ENCODE peak calls at places on chromosomes 2 and 18, in ten cellular contexts. U is NCI-H1694 treated with DMSO at 0.1 percent for 48 hours; F is HuH-7.5; E is GM10248; S is non-pigmented ciliary epithelial cell; A is germinal center; G is stimulated activated CD4-positive, alpha-beta T cell treated with anti-CD3 and anti-CD28 coated beads, Interleukin-4, amount 100 ng/mL, for 48 hours; L is EL; Q is kidney glomerular epithelial cell; P is activated CD4-positive, alpha-beta T cell treated with anti-CD3 and anti-CD28 coated beads, Interleukin-2, amount 10 ng/mL, durations not matched to agents 7 days and 5 days. I is an unnamed sample.
A peak's percentile ranks its signal among the peaks of the same experiment; 100 is the strongest.

GRCh38 chr2:29260151-29260772 is 145.0 kb downstream of the CLIP4 start:
- DNase-seq in P (no peak), L (peak; percentile 76), F (no peak), A (no peak), G (no peak), Q (peak; percentile 0), U (no peak), E (no peak), S (peak; percentile 42), I (no peak)

GRCh38 chr2:164773635-164774034 is 68.0 kb downstream of the COBLL1 start:
- DNase-seq in S (no peak), L (no peak), Q (no peak), E (no peak), P (no peak), A (no peak), G (no peak), U (no peak), F (no peak), I (no peak)

GRCh38 chr18:69484699-69485396 is 84.2 kb downstream of the DOK6 start:
- DNase-seq in F (no peak), G (no peak), U (no peak), A (no peak), L (peak; percentile 26), P (no peak), Q (no peak), E (no peak), S (peak; percentile 23), I (no peak)

GRCh38 chr18:51506811-51507210 is 309.3 kb upstream of the MEX3C start:
- DNase-seq in U (no peak), Q (no peak), E (no peak), P (no peak), S (no peak), A (no peak), L (no peak), G (no peak), F (no peak), I (no peak)

GRCh38 chr2:235599596-235600338 is 105.9 kb downstream of the AGAP1 start:
- DNase-seq in F (no peak), U (no peak), E (no peak), G (no peak), S (no peak), Q (no peak), L (no peak), A (no peak), P (no peak), I (no peak)

GRCh38 chr18:10481831-10482230 is 27.4 kb downstream of the APCDD1 start:
- DNase-seq in Q (no peak), U (no peak), G (no peak), L (no peak), P (no peak), E (no peak), A (no peak), F (no peak), S (no peak), I (no peak)

GRCh38 chr2:197777823-197778407 is 7.2 kb downstream of the BOLL start:
- DNase-seq in E (no peak), L (peak; percentile 33), F (no peak), P (peak; percentile 54), S (peak; percentile 4), A (peak; percentile 11), G (peak; percentile 12), U (peak; percentile 43), Q (peak; percentile 7), I (no peak)

GRCh38 chr2:126224766-126225165 is 431.2 kb upstream of the GYPC start:
- DNase-seq in E (no peak), F (no peak), G (no peak), L (no peak), S (no peak), P (no peak), U (no peak), Q (no peak), A (no peak), I (no peak)

GRCh38 chr18:50797147-50797546 is 22.7 kb downstream of the MRO start:
- DNase-seq in L (no peak), U (no peak), F (no peak), G (no peak), Q (no peak), P (no peak), S (no peak), E (no peak), A (no peak), I (no peak)

GRCh38 chr18:79680100-79680879 is 687 bp downstream of the CTDP1 start:
- DNase-seq in U (no peak), L (peak; percentile 52), A (peak; percentile 46), G (peak; percentile 53), Q (no peak), F (peak; percentile 49), P (peak; percentile 70), S (no peak), E (no peak), I (no peak)

GRCh38 chr2:217996345-217996744 is 6.5 kb downstream of the TNS1 start:
- DNase-seq in G (no peak), U (no peak), S (no peak), Q (no peak), A (no peak), E (no peak), F (no peak), P (no peak), L (peak; percentile 74), I (no peak)

GRCh38 chr2:173571887-173572680 is 217.4 kb downstream of the CDCA7 start:
- DNase-seq in A (no peak), P (no peak), L (no peak), F (no peak), U (peak; percentile 48), E (no peak), G (no peak), Q (no peak), S (no peak), I (no peak)

GRCh38 chr2:25257032-25257455 is 84.7 kb downstream of the DNMT3A start:
- DNase-seq in Q (no peak), U (no peak), S (peak; percentile 32), F (peak; percentile 41), G (no peak), A (no peak), E (no peak), L (no peak), P (no peak), I (no peak)

GRCh38 chr2:191486584-191487320 is 191.2 kb upstream of the NABP1 start:
- DNase-seq in Q (peak; percentile 99), S (peak; percentile 99), P (no peak), A (no peak), G (peak; percentile 8), F (no peak), E (no peak), L (peak; percentile 98), U (no peak), I (no peak)

GRCh38 chr2:201933792-201934229 is 99.8 kb upstream of the FZD7 start:
- DNase-seq in L (peak; percentile 24), E (no peak), A (no peak), G (no peak), F (no peak), S (no peak), Q (no peak), P (no peak), U (no peak), I (no peak)

GRCh38 chr2:5365871-5366461 is 326.2 kb upstream of the SOX11 start:
- DNase-seq in U (peak; percentile 54), S (no peak), G (peak; percentile 38), A (peak; percentile 27), E (peak; percentile 40), L (no peak), F (peak; percentile 40), Q (peak; percentile 38), P (peak; percentile 61), I (peak; percentile 1)

GRCh38 chr2:189015378-189015777 is 41.2 kb downstream of the COL3A1 start:
- DNase-seq in F (no peak), P (no peak), E (no peak), S (no peak), L (no peak), A (no peak), Q (no peak), U (no peak), G (no peak), I (no peak)

GRCh38 chr18:48609820-48610815 is 71.3 kb downstream of the CTIF start:
- DNase-seq in L (peak; percentile 72), A (no peak), F (no peak), G (no peak), E (no peak), U (no peak), S (no peak), Q (no peak), P (no peak), I (no peak)

GRCh38 chr18:11658989-11659388 is 30.1 kb upstream of the GNAL start:
- DNase-seq in A (no peak), L (no peak), F (peak; percentile 44), P (no peak), G (no peak), S (no peak), U (no peak), Q (no peak), E (no peak), I (no peak)

GRCh38 chr18:49321800-49322461 is 138.5 kb downstream of the DYM start:
- DNase-seq in G (no peak), F (no peak), Q (peak; percentile 61), P (no peak), A (no peak), U (no peak), S (peak; percentile 32), L (peak; percentile 73), E (no peak), I (no peak)

GRCh38 chr2:240604939-240605716 is 18.6 kb downstream of the CAPN10 start:
- DNase-seq in A (no peak), S (no peak), E (no peak), G (no peak), U (no peak), P (no peak), L (no peak), F (peak; percentile 58), Q (no peak), I (no peak)

GRCh38 chr2:159194241-159194640 is 92.3 kb downstream of the WDSUB1 start:
- DNase-seq in F (no peak), L (no peak), E (no peak), U (no peak), S (no peak), A (no peak), P (no peak), G (no peak), Q (no peak), I (no peak)

GRCh38 chr2:217942731-217943335 is 60.0 kb downstream of the TNS1 start:
- DNase-seq in G (no peak), Q (peak; percentile 30), U (no peak), F (no peak), L (no peak), E (no peak), P (no peak), S (no peak), A (no peak), I (no peak)

GRCh38 chr2:43051316-43051715 is 175.1 kb downstream of the ZFP36L2 start:
- DNase-seq in P (peak; percentile 26), F (no peak), G (no peak), Q (peak; percentile 40), L (peak; percentile 84), U (no peak), E (no peak), A (no peak), S (no peak), I (no peak)

I was measured in naive B cell.